ENCODE peak calls at places on chromosomes 3 and 15, in four cellular contexts. O is cardiac muscle cell; Z is left ventricle myocardium inferior; Q is CD8-positive, alpha-beta T cell. B is an unnamed sample. For H3K4me1, the result is how much of the 10 kb centered on the place peaks cover.

GRCh38 chr3:87855626-87856025 is 203.2 kb downstream of the CGGBP1 start:
- DNase-seq in Z (no peak), Q (no peak), O (no peak), B (no peak)

GRCh38 chr15:62392411-62392810 is 227.3 kb upstream of the C2CD4B start:
- DNase-seq in Q (no peak), O (peak), Z (peak), B (no peak)

GRCh38 chr15:64775551-64776401 is at the start of gene RBPMS2:
- DNase-seq in Q (no peak), O (peak), Z (peak), B (no peak)

GRCh38 chr3:86239956-86240355 is 751.0 kb downstream of the VGLL3 start:
- DNase-seq in O (peak), Z (no peak), Q (no peak), B (no peak)

GRCh38 chr15:89898628-89899302 is 5.0 kb upstream of the AP3S2 start:
- DNase-seq in O (peak), Z (no peak), Q (peak), B (peak)

GRCh38 chr3:102866845-102867244 is 432.0 kb downstream of the ZPLD1 start:
- DNase-seq in Q (no peak), O (no peak), Z (no peak), B (no peak)

GRCh38 chr15:73233623-73234022 is 135.1 kb downstream of the HCN4 start:
- DNase-seq in O (no peak), Z (no peak), Q (no peak), B (no peak)

GRCh38 chr15:41474941-41475340 is 18.7 kb upstream of the ITPKA start:
- DNase-seq in Z (no peak), Q (no peak), O (no peak), B (no peak)

GRCh38 chr3:41418961-41419691 is 219.8 kb downstream of the CTNNB1 start:
- DNase-seq in O (no peak), Q (no peak), Z (no peak), B (no peak)

GRCh38 chr15:43867096-43867495 is 40.3 kb downstream of the WDR76 start:
- DNase-seq in O (no peak), Z (no peak), Q (no peak), B (no peak)

GRCh38 chr3:58755153-58755552 is 88.6 kb upstream of the FAM3D start:
- DNase-seq in Q (no peak), O (no peak), Z (no peak), B (no peak)

GRCh38 chr3:59367150-59367549 is 317.3 kb upstream of the CFAP20DC start:
- DNase-seq in Z (no peak), Q (no peak), O (no peak), B (no peak)

GRCh38 chr15:88630798-88631463 is 7.9 kb upstream of the ISG20 start:
- DNase-seq in O (no peak), Z (no peak), Q (no peak), B (no peak)

GRCh38 chr3:3589715-3590130 is 209.5 kb upstream of the LRRN1 start:
- DNase-seq in Q (peak), Z (no peak), O (no peak), B (no peak)

GRCh38 chr15:68348064-68348463 is 70.5 kb downstream of the FEM1B start:
- DNase-seq in O (no peak), Q (no peak), Z (no peak), B (no peak)

GRCh38 chr3:122536634-122537033 is 21.9 kb upstream of the KPNA1 start:
- DNase-seq in Q (no peak), O (no peak), Z (no peak), B (no peak)

GRCh38 chr15:41258706-41259471 is 27.8 kb downstream of the CHP1 start:
- DNase-seq in Q (no peak), O (peak), Z (no peak), B (no peak)

GRCh38 chr3:190265795-190266194 is 56.5 kb downstream of the CLDN1 start:
- DNase-seq in Z (no peak), Q (no peak), O (no peak), B (no peak)

GRCh38 chr3:56379723-56380287 is 88.5 kb downstream of the ERC2 start:
- DNase-seq in Z (no peak), Q (no peak), O (peak), B (no peak)

GRCh38 chr3:33491697-33492096 is 51.5 kb upstream of the UBP1 start:
- DNase-seq in O (no peak), Z (no peak), Q (no peak), B (no peak)

GRCh38 chr15:59074607-59075006 is 30.3 kb upstream of the CCNB2 start:
- DNase-seq in O (no peak), Q (no peak), Z (no peak), B (no peak)

GRCh38 chr15:69035918-69036258 is 21.4 kb downstream of the NOX5 start:
- DNase-seq in Z (no peak), Q (no peak), O (no peak), B (no peak)

GRCh38 chr15:90388462-90389182 is 580 bp downstream of the IQGAP1 start:
- DNase-seq in Z (peak), O (peak), Q (peak), B (peak)

GRCh38 chr3:64489361-64490044 is 198.3 kb downstream of the ADAMTS9 start:
- DNase-seq in O (peak), Q (no peak), Z (no peak), B (no peak)

GRCh38 chr15:58269455-58270414 is 131.6 kb downstream of the AQP9 start:
- DNase-seq in O (peak), Q (peak), Z (no peak), B (peak)

GRCh38 chr3:194009892-194010533 is 125.9 kb upstream of the HES1 start:
- DNase-seq in Q (no peak), Z (no peak), O (peak), B (no peak)

GRCh38 chr3:132643366-132643765 is 16.2 kb downstream of the ACAD11 start:
- DNase-seq in Q (no peak), Z (no peak), O (no peak), B (no peak)

GRCh38 chr3:98350082-98350481 is 3.6 kb upstream of the OR5K4 start:
- DNase-seq in O (no peak), Z (no peak), Q (no peak), B (no peak)

GRCh38 chr15:101765772-101766456 is 37.4 kb upstream of the OR4F6 start:
- DNase-seq in Q (no peak), O (no peak), Z (no peak), B (no peak)

GRCh38 chr3:177725165-177725564 is 527.9 kb upstream of the TBL1XR1 start:
- DNase-seq in Q (no peak), O (no peak), Z (no peak), B (no peak)

GRCh38 chr3:5616873-5617272 is 429.4 kb downstream of the EDEM1 start:
- DNase-seq in Q (no peak), Z (no peak), O (no peak), B (no peak)

GRCh38 chr15:100169615-100170279 is 172.0 kb downstream of the ADAMTS17 start:
- DNase-seq in Z (no peak), Q (no peak), O (no peak), B (no peak)

GRCh38 chr3:122082357-122082756 is 27.2 kb downstream of the CD86 start:
- DNase-seq in Z (no peak), O (no peak), Q (no peak), B (no peak)

GRCh38 chr3:197306374-197307086 is 8.1 kb upstream of the DLG1 start:
- DNase-seq in O (no peak), Q (no peak), Z (no peak), B (no peak)

GRCh38 chr15:89068325-89068784 is 19.9 kb upstream of the ABHD2 start:
- DNase-seq in O (no peak), Z (no peak), Q (no peak), B (no peak)

GRCh38 chr3:168622795-168623194 is 527.1 kb upstream of the GOLIM4 start:
- DNase-seq in Q (no peak), Z (no peak), O (peak), B (no peak)

GRCh38 chr3:137509354-137510045 is 254.6 kb upstream of the SOX14 start:
- DNase-seq in Z (no peak), Q (no peak), O (no peak), B (no peak)

GRCh38 chr3:53225181-53225580 is 30.6 kb downstream of the TKT start:
- DNase-seq in Q (no peak), Z (no peak), O (no peak), B (no peak)

GRCh38 chr15:74430510-74430951 is 3.2 kb downstream of the SEMA7A start:
- DNase-seq in O (no peak), Q (no peak), Z (no peak), B (no peak)
- H3K4me1 ChIP-seq in O (under half), Q (under half), Z (under half), B (under half)

GRCh38 chr3:146507331-146508120 is 36.9 kb downstream of the PLSCR1 start:
- DNase-seq in Q (no peak), Z (no peak), O (no peak), B (no peak)
- H3K27ac ChIP-seq in Q (no peak), Z (peak), O (no peak), B (no peak)

GRCh38 chr15:38174691-38175090 is 77.9 kb upstream of the SPRED1 start:
- DNase-seq in O (no peak), Z (no peak), Q (no peak), B (no peak)
- H3K4me1 ChIP-seq in O (under half), Z (under half), Q (under half), B (under half)

GRCh38 chr3:12588674-12589054 is 31.8 kb downstream of the MKRN2 start:
- DNase-seq in Q (no peak), Z (no peak), O (no peak), B (no peak)
- H3K27ac ChIP-seq in Q (no peak), Z (peak), O (peak), B (no peak)

DNA sequence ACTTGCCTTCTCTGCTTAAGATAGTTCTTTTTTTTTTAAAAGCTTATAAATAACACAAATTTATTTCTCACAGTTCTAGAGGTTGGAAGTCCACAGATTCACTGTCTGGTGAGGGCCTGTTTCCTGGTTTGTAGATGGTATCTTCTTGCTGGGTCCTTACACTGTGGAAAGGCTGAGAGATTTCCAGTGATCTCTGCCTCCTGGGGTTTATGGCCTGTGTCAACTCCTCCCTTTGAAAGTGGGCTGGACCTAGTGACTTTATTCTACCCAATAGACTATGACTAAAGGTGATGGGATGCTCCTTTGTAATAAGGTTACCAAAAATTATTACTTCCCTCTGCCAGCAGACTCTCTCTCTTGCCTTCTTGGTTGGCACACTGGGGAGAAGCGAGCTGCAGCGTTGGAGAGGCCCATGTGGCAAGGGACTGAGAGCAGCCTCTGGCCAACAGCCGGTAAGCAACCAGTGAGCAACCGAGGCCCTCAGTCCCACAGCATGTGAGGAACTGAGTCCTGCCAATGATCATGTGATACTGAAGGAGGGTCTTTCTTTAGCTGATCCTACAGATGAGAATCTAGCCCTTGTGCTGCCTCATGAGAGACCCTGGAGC is 14.0 kb upstream of the COPG1 start:
- DNase-seq in Z (no peak), O (no peak), Q (no peak), B (no peak)
- H3K4me1 ChIP-seq in Z (under half), O (under half), Q (under half), B (under half)

GRCh38 chr3:13622356-13622755 is 73.4 kb downstream of the FBLN2 start:
- DNase-seq in Q (no peak), O (no peak), Z (no peak), B (no peak)
- H3K27ac ChIP-seq in Q (no peak), O (no peak), Z (no peak), B (no peak)

GRCh38 chr3:134666466-134666865 is 15.6 kb upstream of the KY start:
- DNase-seq in Z (no peak), O (no peak), Q (no peak), B (no peak)

GRCh38 chr3:134667956-134668355 is 17.1 kb upstream of the KY start:
- DNase-seq in Q (no peak), O (no peak), Z (no peak), B (no peak)

GRCh38 chr3:134666885-134667284 is 16.1 kb upstream of the KY start:
- DNase-seq in Q (no peak), O (no peak), Z (no peak), B (no peak)

GRCh38 chr3:134666052-134666451 is 15.2 kb upstream of the KY start:
- DNase-seq in Z (no peak), O (no peak), Q (no peak), B (no peak)

GRCh38 chr3:134667461-134667860 is 16.6 kb upstream of the KY start:
- DNase-seq in O (no peak), Z (no peak), Q (no peak), B (no peak)
- H3K4me1 ChIP-seq in O (under half), Z (under half), Q (under half), B (under half)

B was measured in CD4-positive, CD25-positive, alpha-beta regulatory T cell.